ENCODE peak calls at places on chromosomes 2 and 18, in eight cellular contexts. E is IMR-90, R is A549, F is body of pancreas, C is stomach, A is heart left ventricle, L is lower leg skin, K is GM12892. T is an unnamed sample.

GRCh38 chr18:13260114-13260926 is 41.8 kb downstream of the LDLRAD4 start:
- DNase-seq in E (no peak), R (no peak), F (no peak), C (no peak), A (peak), L (peak), K (no peak), T (no peak)

GRCh38 chr2:196083601-196084000 is 15.0 kb upstream of the DNAH7 start:
- DNase-seq in E (no peak), R (no peak), F (no peak), C (no peak), A (no peak), L (no peak), K (no peak), T (no peak)

GRCh38 chr2:62660582-62661262 is 44.8 kb upstream of the EHBP1 start:
- DNase-seq in E (peak), R (no peak), F (no peak), C (no peak), A (no peak), L (no peak), K (no peak), T (no peak)

GRCh38 chr2:12170151-12170550 is 423.7 kb downstream of the LPIN1 start:
- DNase-seq in E (peak), R (no peak), F (no peak), C (no peak), A (no peak), L (no peak), K (no peak), T (no peak)

GRCh38 chr18:54647176-54647575 is 56.1 kb downstream of the DYNAP start:
- DNase-seq in E (peak), R (no peak), F (peak), C (no peak), A (no peak), L (no peak), K (no peak), T (no peak)

GRCh38 chr18:54267688-54268087 is 1.6 kb upstream of the POLI start:
- DNase-seq in E (no peak), R (no peak), F (no peak), C (no peak), A (no peak), L (no peak), K (no peak), T (no peak)

GRCh38 chr18:53799134-53799533 is 425.3 kb downstream of the MBD2 start:
- DNase-seq in E (no peak), R (no peak), F (no peak), C (no peak), A (no peak), L (no peak), K (no peak), T (no peak)

GRCh38 chr2:205245652-205246051 is 436.6 kb upstream of the NRP2 start:
- DNase-seq in E (peak), R (no peak), F (no peak), C (no peak), A (no peak), L (no peak), K (no peak), T (no peak)

GRCh38 chr2:23324281-23324680 is 60.7 kb upstream of the KLHL29 start:
- DNase-seq in E (no peak), R (no peak), F (no peak), C (no peak), A (no peak), L (no peak), K (no peak), T (no peak)

GRCh38 chr2:3195865-3196504 is 181.6 kb downstream of the EIPR1 start:
- DNase-seq in E (no peak), R (no peak), F (no peak), C (no peak), A (no peak), L (no peak), K (no peak), T (no peak)

GRCh38 chr2:190379249-190379964 is 28.7 kb upstream of the MFSD6 start:
- DNase-seq in E (peak), R (no peak), F (no peak), C (peak), A (no peak), L (no peak), K (no peak), T (no peak)

GRCh38 chr2:239550336-239550735 is 149.5 kb upstream of the HDAC4 start:
- DNase-seq in E (no peak), R (no peak), F (no peak), C (no peak), A (no peak), L (no peak), K (no peak), T (no peak)

GRCh38 chr2:237702439-237703397 is 75.3 kb downstream of the LRRFIP1 start:
- DNase-seq in E (peak), R (no peak), F (peak), C (peak), A (peak), L (peak), K (no peak), T (no peak)

GRCh38 chr2:240733803-240734495 is 42.3 kb downstream of the AQP12A start:
- DNase-seq in E (no peak), R (peak), F (no peak), C (no peak), A (no peak), L (no peak), K (no peak), T (no peak)

GRCh38 chr18:32383040-32383819 is 87.5 kb downstream of the GAREM1 start:
- DNase-seq in E (peak), R (peak), F (peak), C (no peak), A (no peak), L (no peak), K (no peak), T (no peak)

GRCh38 chr2:238956676-238957075 is 108.8 kb downstream of the TWIST2 start:
- DNase-seq in E (no peak), R (no peak), F (no peak), C (no peak), A (no peak), L (no peak), K (no peak), T (peak)

GRCh38 chr18:24763765-24764548 is 303.5 kb downstream of the HRH4 start:
- DNase-seq in E (peak), R (no peak), F (no peak), C (no peak), A (peak), L (no peak), K (no peak), T (no peak)

GRCh38 chr2:16155351-16156145 is 215.2 kb downstream of the MYCN start:
- DNase-seq in E (no peak), R (no peak), F (no peak), C (no peak), A (no peak), L (peak), K (no peak), T (peak)

GRCh38 chr2:19474128-19474527 is 115.7 kb upstream of the OSR1 start:
- DNase-seq in E (peak), R (no peak), F (peak), C (no peak), A (no peak), L (no peak), K (no peak), T (no peak)

GRCh38 chr2:9230051-9230802 is 23.6 kb downstream of the ASAP2 start:
- DNase-seq in E (peak), R (no peak), F (no peak), C (no peak), A (no peak), L (peak), K (no peak), T (no peak)

GRCh38 chr2:40148344-40148743 is 303.5 kb downstream of the SLC8A1 start:
- DNase-seq in E (no peak), R (no peak), F (no peak), C (no peak), A (no peak), L (no peak), K (no peak), T (no peak)

GRCh38 chr2:197042613-197043248 is 116.2 kb upstream of the PGAP1 start:
- DNase-seq in E (peak), R (no peak), F (no peak), C (no peak), A (no peak), L (no peak), K (no peak), T (no peak)

GRCh38 chr2:164913640-164914346 is 41.5 kb downstream of the SLC38A11 start:
- DNase-seq in E (peak), R (no peak), F (peak), C (peak), A (no peak), L (no peak), K (no peak), T (no peak)

GRCh38 chr2:64262068-64262467 is 117.8 kb upstream of the PELI1 start:
- DNase-seq in E (no peak), R (no peak), F (peak), C (peak), A (no peak), L (no peak), K (no peak), T (no peak)

GRCh38 chr2:197159681-197160211 is 150.8 kb downstream of the ANKRD44 start:
- DNase-seq in E (peak), R (peak), F (no peak), C (no peak), A (no peak), L (no peak), K (no peak), T (no peak)

GRCh38 chr18:70046207-70046606 is 98.5 kb upstream of the CD226 start:
- DNase-seq in E (no peak), R (no peak), F (no peak), C (no peak), A (no peak), L (no peak), K (no peak), T (no peak)

GRCh38 chr2:119522561-119523110 is 1.6 kb downstream of the SCTR start:
- DNase-seq in E (no peak), R (no peak), F (peak), C (no peak), A (no peak), L (peak), K (no peak), T (peak)

GRCh38 chr2:196284901-196285589 is 113.7 kb upstream of the STK17B start:
- DNase-seq in E (no peak), R (no peak), F (no peak), C (no peak), A (no peak), L (no peak), K (no peak), T (no peak)

GRCh38 chr2:143802242-143802641 is 673.0 kb downstream of the ARHGAP15 start:
- DNase-seq in E (peak), R (no peak), F (no peak), C (no peak), A (no peak), L (no peak), K (no peak), T (no peak)

GRCh38 chr18:79723628-79724027 is 44.0 kb downstream of the CTDP1 start:
- DNase-seq in E (no peak), R (no peak), F (no peak), C (no peak), A (no peak), L (no peak), K (no peak), T (no peak)

GRCh38 chr2:71578665-71579371 is 125.5 kb downstream of the DYSF start:
- DNase-seq in E (peak), R (no peak), F (peak), C (no peak), A (peak), L (peak), K (no peak), T (no peak)

GRCh38 chr2:96816127-96816835 is at the start of gene CNNM3:
- DNase-seq in E (peak), R (peak), F (peak), C (peak), A (peak), L (peak), K (peak), T (peak)
- TF ChIP-seq POLR2A in E (no peak), R (peak), F (peak), C (no peak), A (no peak), L (peak), K (peak), T (peak)

GRCh38 chr2:43637030-43637803 is at the start of gene PLEKHH2:
- DNase-seq in E (peak), R (peak), F (peak), C (peak), A (peak), L (peak), K (peak), T (peak)
- TF ChIP-seq POLR2A in E (no peak), R (no peak), F (peak), C (no peak), A (no peak), L (peak), K (no peak), T (no peak)

GRCh38 chr2:28754321-28754720 is 2.7 kb downstream of the PPP1CB start:
- DNase-seq in E (peak), R (no peak), F (no peak), C (no peak), A (no peak), L (no peak), K (no peak), T (no peak)

GRCh38 chr2:28752608-28752984 is 966 bp downstream of the PPP1CB start:
- DNase-seq in E (no peak), R (no peak), F (no peak), C (no peak), A (no peak), L (no peak), K (no peak), T (no peak)

GRCh38 chr2:28751956-28752607 is 452 bp downstream of the PPP1CB start:
- DNase-seq in E (no peak), R (no peak), F (peak), C (peak), A (peak), L (no peak), K (peak), T (no peak)

GRCh38 chr2:28751102-28751955 is at the start of gene PPP1CB:
- DNase-seq in E (peak), R (peak), F (peak), C (peak), A (peak), L (peak), K (peak), T (peak)

DNA sequence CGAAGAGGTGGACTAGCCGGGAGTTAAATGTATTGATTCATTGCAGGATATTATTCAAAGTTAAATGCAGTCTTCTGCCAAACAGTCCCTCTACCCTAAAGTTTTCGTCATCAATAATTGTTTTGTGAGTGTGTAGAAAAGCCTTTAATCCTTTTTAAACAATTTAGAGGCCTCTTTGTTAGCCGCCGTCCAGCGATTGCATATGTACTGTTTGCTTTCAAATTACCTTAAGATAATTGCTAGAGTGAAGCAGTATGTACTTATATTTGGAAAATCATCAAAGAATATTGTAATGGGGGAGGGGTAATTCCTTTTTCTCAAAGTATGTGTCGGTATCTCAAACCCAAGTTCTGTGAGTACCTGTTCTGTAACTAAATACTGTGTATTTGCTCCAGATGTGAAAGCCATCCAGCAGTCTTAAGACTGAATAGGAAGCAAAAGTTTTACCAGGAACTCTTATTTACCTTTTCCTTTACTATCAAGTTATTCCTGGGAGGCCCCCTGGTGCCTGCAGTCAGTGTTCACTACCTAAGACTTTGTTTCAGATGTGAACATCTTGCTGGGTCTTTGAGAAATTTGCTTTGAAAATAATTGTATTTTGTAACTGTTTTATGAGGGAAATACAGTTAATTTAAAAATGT is 1.5 kb downstream of the PPP1CB start:
- DNase-seq in E (peak), R (peak), F (peak), C (peak), A (peak), L (peak), K (no peak), T (no peak)
- TF ChIP-seq POLR2A in E (no peak), R (no peak), F (peak), C (no peak), A (no peak), L (no peak), K (no peak), T (no peak)

GRCh38 chr2:126655066-126655465 is 892 bp upstream of the GYPC start:
- DNase-seq in E (peak), R (no peak), F (no peak), C (no peak), A (peak), L (peak), K (no peak), T (no peak)

GRCh38 chr2:126655500-126656310 is at the start of gene GYPC:
- DNase-seq in E (peak), R (no peak), F (peak), C (peak), A (peak), L (peak), K (peak), T (no peak)

GRCh38 chr2:126657636-126658315 is 1.8 kb downstream of the GYPC start:
- DNase-seq in E (peak), R (no peak), F (peak), C (peak), A (peak), L (peak), K (peak), T (peak)

GRCh38 chr2:126657146-126657635 is 1.2 kb downstream of the GYPC start:
- DNase-seq in E (peak), R (no peak), F (peak), C (peak), A (peak), L (peak), K (no peak), T (no peak)

DNA sequence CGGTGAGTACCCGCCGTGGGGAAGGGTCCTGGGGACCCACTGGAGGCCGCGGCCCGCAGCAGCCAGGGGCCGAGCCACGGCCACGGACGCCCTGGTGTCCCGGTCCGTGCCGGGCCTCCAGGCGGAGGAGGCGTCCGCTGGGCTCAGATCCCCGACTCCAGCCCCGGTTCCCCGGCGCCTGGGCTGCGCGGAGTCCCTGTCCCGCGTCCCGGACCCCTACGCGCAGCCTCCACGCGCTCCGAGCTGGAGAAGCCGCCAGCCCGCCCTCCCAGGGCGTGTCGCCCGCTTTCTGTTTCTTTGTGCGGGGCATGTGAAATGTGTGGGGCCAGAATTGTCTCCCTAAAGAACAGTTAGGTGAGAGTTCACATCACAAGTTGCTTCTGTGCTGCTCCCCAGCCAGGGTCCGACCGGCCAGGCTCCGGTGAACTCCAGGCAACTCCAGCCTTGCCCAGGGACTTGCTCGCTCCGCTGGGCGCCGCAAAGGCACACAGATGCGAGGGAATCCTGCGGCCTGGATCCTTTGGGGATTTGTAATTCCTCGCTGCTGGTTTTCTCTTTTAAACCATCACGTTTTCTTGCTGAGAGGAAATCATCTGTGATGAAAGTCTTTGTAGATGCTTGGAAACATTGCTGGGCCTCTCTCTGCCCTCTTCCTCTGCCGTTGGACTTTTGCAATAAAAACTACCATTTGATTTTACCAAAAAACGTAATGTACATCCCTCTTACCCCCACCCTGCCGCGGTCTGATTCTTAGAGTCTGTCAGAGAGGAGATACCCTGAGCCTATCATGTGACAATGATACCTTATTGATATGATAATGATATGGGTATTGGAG is 570 bp downstream of the GYPC start:
- DNase-seq in E (peak), R (no peak), F (no peak), C (no peak), A (peak), L (peak), K (peak), T (no peak)
- TF ChIP-seq POLR2A in E (no peak), R (no peak), F (no peak), C (no peak), A (no peak), L (no peak), K (no peak), T (no peak)

GRCh38 chr2:27218614-27219013 is 1.4 kb downstream of the CAD start:
- DNase-seq in E (no peak), R (no peak), F (no peak), C (no peak), A (no peak), L (no peak), K (no peak), T (no peak)

GRCh38 chr2:27214936-27215335 is 2.2 kb upstream of the CAD start:
- DNase-seq in E (no peak), R (no peak), F (no peak), C (no peak), A (no peak), L (no peak), K (no peak), T (no peak)

GRCh38 chr2:27216416-27217137 is 592 bp upstream of the CAD start:
- DNase-seq in E (no peak), R (no peak), F (no peak), C (no peak), A (no peak), L (no peak), K (no peak), T (no peak)

GRCh38 chr2:27220091-27220490 is 2.9 kb downstream of the CAD start:
- DNase-seq in E (no peak), R (no peak), F (no peak), C (no peak), A (no peak), L (no peak), K (no peak), T (no peak)

GRCh38 chr2:27217173-27218121 is at the start of gene CAD:
- DNase-seq in E (peak), R (peak), F (peak), C (peak), A (peak), L (peak), K (peak), T (peak)
- TF ChIP-seq POLR2A in E (peak), R (peak), F (peak), C (no peak), A (no peak), L (no peak), K (peak), T (no peak)

GRCh38 chr2:43174368-43175186 is 51.8 kb downstream of the ZFP36L2 start:
- DNase-seq in E (no peak), R (no peak), F (no peak), C (peak), A (peak), L (no peak), K (peak), T (no peak)
- TF ChIP-seq POLR2A in E (no peak), R (no peak), F (no peak), C (no peak), A (no peak), L (no peak), K (no peak), T (peak)